ENCODE peak calls at places on chromosomes 4 and X, in eight cellular contexts. One of them, this sample, is unnamed. For H3K4me1, the result is how much of the 10 kb centered on the place peaks cover.

GRCh38 chr4:137471895-137472294 is 60.4 kb downstream of the PCDH18 start:
- DNase-seq in heart left ventricle: no peak
- DNase-seq in heart right ventricle: no peak
- DNase-seq in A549: no peak
- DNase-seq in tibial artery: no peak
- DNase-seq in cardiac muscle cell: no peak
- DNase-seq in right atrium auricular region: no peak
- DNase-seq in pancreas: no peak
- DNase-seq in this sample: no peak

GRCh38 chrX:119817130-119817690 is 25.8 kb upstream of the RPL39 start:
- DNase-seq in heart left ventricle: no peak
- DNase-seq in cardiac muscle cell: no peak
- DNase-seq in pancreas: no peak
- DNase-seq in heart right ventricle: no peak
- DNase-seq in A549: no peak
- DNase-seq in right atrium auricular region: no peak
- DNase-seq in tibial artery: no peak
- DNase-seq in this sample: no peak

GRCh38 chrX:24838624-24839023 is 144.9 kb downstream of the POLA1 start:
- DNase-seq in heart left ventricle: no peak
- DNase-seq in tibial artery: no peak
- DNase-seq in cardiac muscle cell: peak
- DNase-seq in heart right ventricle: peak
- DNase-seq in A549: no peak
- DNase-seq in pancreas: no peak
- DNase-seq in right atrium auricular region: no peak
- DNase-seq in this sample: peak

GRCh38 chrX:151004085-151004484 is 20.9 kb downstream of the HMGB3 start:
- DNase-seq in pancreas: no peak
- DNase-seq in heart right ventricle: no peak
- DNase-seq in heart left ventricle: no peak
- DNase-seq in tibial artery: no peak
- DNase-seq in right atrium auricular region: no peak
- DNase-seq in cardiac muscle cell: no peak
- DNase-seq in A549: no peak
- DNase-seq in this sample: no peak

GRCh38 chrX:24999501-24999900 is 16.3 kb downstream of the ARX start:
- DNase-seq in heart right ventricle: no peak
- DNase-seq in A549: no peak
- DNase-seq in cardiac muscle cell: no peak
- DNase-seq in right atrium auricular region: no peak
- DNase-seq in pancreas: no peak
- DNase-seq in heart left ventricle: no peak
- DNase-seq in tibial artery: no peak
- DNase-seq in this sample: no peak

GRCh38 chr4:136320471-136320813 is 1211.9 kb downstream of the PCDH18 start:
- DNase-seq in heart left ventricle: no peak
- DNase-seq in cardiac muscle cell: no peak
- DNase-seq in right atrium auricular region: no peak
- DNase-seq in tibial artery: no peak
- DNase-seq in heart right ventricle: no peak
- DNase-seq in A549: no peak
- DNase-seq in pancreas: no peak
- DNase-seq in this sample: no peak

GRCh38 chrX:4397471-4397870 is 684.0 kb upstream of the PRKX start:
- DNase-seq in cardiac muscle cell: no peak
- DNase-seq in pancreas: no peak
- DNase-seq in heart left ventricle: no peak
- DNase-seq in right atrium auricular region: no peak
- DNase-seq in heart right ventricle: no peak
- DNase-seq in A549: no peak
- DNase-seq in tibial artery: no peak
- DNase-seq in this sample: no peak

GRCh38 chr4:112523764-112524505 is 8.0 kb upstream of the NEUROG2 start:
- DNase-seq in tibial artery: no peak
- DNase-seq in right atrium auricular region: no peak
- DNase-seq in pancreas: peak
- DNase-seq in heart right ventricle: no peak
- DNase-seq in heart left ventricle: peak
- DNase-seq in cardiac muscle cell: peak
- DNase-seq in A549: peak
- DNase-seq in this sample: peak

GRCh38 chrX:119398974-119399771 is at the start of gene SLC25A43:
- DNase-seq in pancreas: peak
- DNase-seq in heart right ventricle: peak
- DNase-seq in cardiac muscle cell: peak
- DNase-seq in A549: peak
- DNase-seq in heart left ventricle: peak
- DNase-seq in tibial artery: peak
- DNase-seq in right atrium auricular region: no peak
- DNase-seq in this sample: peak

GRCh38 chr4:531721-532565 is 32.9 kb downstream of the PIGG start:
- DNase-seq in heart right ventricle: no peak
- DNase-seq in right atrium auricular region: no peak
- DNase-seq in pancreas: no peak
- DNase-seq in tibial artery: no peak
- DNase-seq in A549: no peak
- DNase-seq in heart left ventricle: no peak
- DNase-seq in cardiac muscle cell: no peak
- DNase-seq in this sample: no peak

GRCh38 chr4:164828945-164829344 is 48.0 kb upstream of the APELA start:
- DNase-seq in heart right ventricle: no peak
- DNase-seq in A549: no peak
- DNase-seq in tibial artery: no peak
- DNase-seq in right atrium auricular region: no peak
- DNase-seq in cardiac muscle cell: no peak
- DNase-seq in heart left ventricle: no peak
- DNase-seq in pancreas: no peak
- DNase-seq in this sample: no peak

GRCh38 chr4:146051724-146052396 is 113.2 kb upstream of the ZNF827 start:
- DNase-seq in pancreas: no peak
- DNase-seq in heart left ventricle: no peak
- DNase-seq in right atrium auricular region: no peak
- DNase-seq in cardiac muscle cell: no peak
- DNase-seq in A549: no peak
- DNase-seq in tibial artery: no peak
- DNase-seq in heart right ventricle: no peak
- DNase-seq in this sample: no peak

GRCh38 chr4:185728886-185729285 is 83.1 kb downstream of the SORBS2 start:
- DNase-seq in pancreas: no peak
- DNase-seq in cardiac muscle cell: no peak
- DNase-seq in right atrium auricular region: no peak
- DNase-seq in heart left ventricle: no peak
- DNase-seq in tibial artery: no peak
- DNase-seq in heart right ventricle: no peak
- DNase-seq in A549: no peak
- DNase-seq in this sample: no peak

GRCh38 chr4:71553605-71554004 is 214.8 kb downstream of the SLC4A4 start:
- DNase-seq in pancreas: no peak
- DNase-seq in A549: no peak
- DNase-seq in heart left ventricle: no peak
- DNase-seq in right atrium auricular region: no peak
- DNase-seq in cardiac muscle cell: peak
- DNase-seq in heart right ventricle: no peak
- DNase-seq in tibial artery: no peak
- DNase-seq in this sample: no peak

GRCh38 chr4:70734971-70735370 is 13.2 kb downstream of the RUFY3 start:
- DNase-seq in right atrium auricular region: no peak
- DNase-seq in cardiac muscle cell: no peak
- DNase-seq in heart right ventricle: no peak
- DNase-seq in tibial artery: no peak
- DNase-seq in pancreas: no peak
- DNase-seq in heart left ventricle: no peak
- DNase-seq in A549: no peak
- DNase-seq in this sample: no peak

GRCh38 chr4:87103691-87104187 is 116.7 kb downstream of the KLHL8 start:
- DNase-seq in tibial artery: no peak
- DNase-seq in heart left ventricle: no peak
- DNase-seq in right atrium auricular region: no peak
- DNase-seq in heart right ventricle: no peak
- DNase-seq in cardiac muscle cell: no peak
- DNase-seq in pancreas: no peak
- DNase-seq in A549: no peak
- DNase-seq in this sample: no peak

GRCh38 chrX:153671589-153672530 is 1.8 kb downstream of the PNCK start:
- DNase-seq in right atrium auricular region: no peak
- DNase-seq in tibial artery: no peak
- DNase-seq in cardiac muscle cell: no peak
- DNase-seq in pancreas: no peak
- DNase-seq in heart left ventricle: no peak
- DNase-seq in A549: no peak
- DNase-seq in heart right ventricle: no peak
- DNase-seq in this sample: no peak

GRCh38 chrX:115952417-115953092 is 218.0 kb upstream of the AGTR2 start:
- DNase-seq in tibial artery: no peak
- DNase-seq in cardiac muscle cell: no peak
- DNase-seq in heart left ventricle: no peak
- DNase-seq in heart right ventricle: no peak
- DNase-seq in A549: no peak
- DNase-seq in pancreas: no peak
- DNase-seq in right atrium auricular region: no peak
- DNase-seq in this sample: peak

GRCh38 chr4:65071532-65071931 is 598.8 kb downstream of the EPHA5 start:
- DNase-seq in cardiac muscle cell: no peak
- DNase-seq in A549: no peak
- DNase-seq in tibial artery: no peak
- DNase-seq in right atrium auricular region: no peak
- DNase-seq in heart right ventricle: no peak
- DNase-seq in heart left ventricle: no peak
- DNase-seq in pancreas: no peak
- DNase-seq in this sample: no peak

GRCh38 chr4:30716158-30716557 is 4.0 kb upstream of the PCDH7 start:
- DNase-seq in heart right ventricle: no peak
- DNase-seq in tibial artery: no peak
- DNase-seq in A549: peak
- DNase-seq in heart left ventricle: no peak
- DNase-seq in pancreas: no peak
- DNase-seq in cardiac muscle cell: peak
- DNase-seq in right atrium auricular region: no peak
- DNase-seq in this sample: no peak

GRCh38 chr4:86091201-86091600 is 268.7 kb downstream of the MAPK10 start:
- DNase-seq in tibial artery: no peak
- DNase-seq in pancreas: no peak
- DNase-seq in cardiac muscle cell: no peak
- DNase-seq in A549: no peak
- DNase-seq in heart right ventricle: no peak
- DNase-seq in heart left ventricle: no peak
- DNase-seq in right atrium auricular region: no peak
- DNase-seq in this sample: no peak

GRCh38 chr4:140095694-140096482 is 58.1 kb downstream of the MAML3 start:
- DNase-seq in A549: peak
- DNase-seq in heart left ventricle: no peak
- DNase-seq in right atrium auricular region: no peak
- DNase-seq in heart right ventricle: peak
- DNase-seq in tibial artery: no peak
- DNase-seq in pancreas: no peak
- DNase-seq in cardiac muscle cell: peak
- DNase-seq in this sample: peak
- H3K4me1 ChIP-seq in A549: half or more
- H3K4me1 ChIP-seq in heart left ventricle: under half
- H3K4me1 ChIP-seq in right atrium auricular region: half or more
- H3K4me1 ChIP-seq in heart right ventricle: half or more
- H3K4me1 ChIP-seq in tibial artery: under half
- H3K4me1 ChIP-seq in pancreas: under half
- H3K4me1 ChIP-seq in cardiac muscle cell: half or more
- H3K4me1 ChIP-seq in this sample: under half

GRCh38 chr4:23966720-23967119 is 76.9 kb upstream of the PPARGC1A start:
- DNase-seq in A549: no peak
- DNase-seq in tibial artery: no peak
- DNase-seq in heart right ventricle: no peak
- DNase-seq in pancreas: no peak
- DNase-seq in right atrium auricular region: no peak
- DNase-seq in heart left ventricle: no peak
- DNase-seq in cardiac muscle cell: peak
- DNase-seq in this sample: peak
- TF ChIP-seq CTCF in A549: no peak
- TF ChIP-seq CTCF in tibial artery: no peak
- TF ChIP-seq CTCF in heart right ventricle: no peak
- TF ChIP-seq CTCF in pancreas: no peak
- TF ChIP-seq CTCF in right atrium auricular region: peak
- TF ChIP-seq CTCF in heart left ventricle: no peak
- TF ChIP-seq CTCF in cardiac muscle cell: peak
- TF ChIP-seq CTCF in this sample: peak

DNA sequence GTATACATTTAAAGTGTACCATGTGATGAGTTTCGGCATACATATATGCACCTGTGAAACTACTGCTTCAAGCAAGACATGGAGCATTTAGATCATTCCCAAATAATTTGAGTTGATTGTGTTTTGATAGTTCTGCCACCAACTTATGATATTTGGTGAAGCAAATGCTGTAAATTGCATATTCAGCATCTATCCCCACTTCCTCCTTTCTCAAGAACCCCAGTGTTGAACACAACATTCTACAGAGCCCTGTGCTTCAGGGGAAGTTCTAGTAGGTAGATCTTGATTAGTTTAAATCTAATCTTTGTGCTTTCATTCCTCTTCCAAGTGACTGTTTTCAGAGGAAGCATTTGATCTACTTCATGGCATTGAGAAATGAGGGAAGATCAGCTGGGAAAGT is 5.4 kb upstream of the SHROOM3 start:
- DNase-seq in heart right ventricle: no peak
- DNase-seq in right atrium auricular region: no peak
- DNase-seq in cardiac muscle cell: no peak
- DNase-seq in heart left ventricle: no peak
- DNase-seq in pancreas: no peak
- DNase-seq in tibial artery: no peak
- DNase-seq in A549: no peak
- DNase-seq in this sample: no peak
- H3K4me1 ChIP-seq in heart right ventricle: under half
- H3K4me1 ChIP-seq in right atrium auricular region: under half
- H3K4me1 ChIP-seq in cardiac muscle cell: under half
- H3K4me1 ChIP-seq in heart left ventricle: under half
- H3K4me1 ChIP-seq in pancreas: under half
- H3K4me1 ChIP-seq in tibial artery: under half
- H3K4me1 ChIP-seq in A549: under half
- H3K4me1 ChIP-seq in this sample: under half

DNA sequence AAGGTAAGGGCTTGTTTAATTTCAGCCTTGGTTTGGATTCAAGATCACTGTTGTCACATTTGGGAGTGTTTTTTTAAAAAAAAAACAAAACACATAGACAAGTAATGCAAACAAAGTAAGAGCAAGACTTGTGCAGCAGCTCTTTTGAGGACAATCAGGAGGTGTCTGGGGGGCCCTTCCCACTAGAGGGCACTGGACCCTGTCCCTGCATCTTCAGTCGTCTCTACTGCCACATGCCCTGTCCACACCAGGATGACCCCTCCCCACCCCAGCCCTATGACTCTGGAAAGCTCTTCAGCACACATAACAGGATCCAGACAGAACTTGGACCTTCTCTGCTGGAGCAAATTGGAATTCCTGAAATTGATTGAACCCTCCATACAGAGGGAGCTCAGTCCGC is 71.0 kb downstream of the USP46 start:
- DNase-seq in tibial artery: no peak
- DNase-seq in heart right ventricle: peak
- DNase-seq in A549: no peak
- DNase-seq in right atrium auricular region: no peak
- DNase-seq in heart left ventricle: no peak
- DNase-seq in cardiac muscle cell: peak
- DNase-seq in pancreas: peak
- DNase-seq in this sample: peak
- TF ChIP-seq CTCF in tibial artery: peak
- TF ChIP-seq CTCF in heart right ventricle: peak
- TF ChIP-seq CTCF in A549: peak
- TF ChIP-seq CTCF in right atrium auricular region: peak
- TF ChIP-seq CTCF in heart left ventricle: peak
- TF ChIP-seq CTCF in cardiac muscle cell: peak
- TF ChIP-seq CTCF in pancreas: peak
- TF ChIP-seq CTCF in this sample: peak

This sample was measured in BE2C.